ENCODE peak calls at places on chromosomes 7 and 10, in five cellular contexts. L, U, O, B and W are unnamed samples. For H3K4me1 and H3K27me3, the result is how much of the 10 kb centered on the place peaks cover.

GRCh38 chr7:13279854-13280435 is 592.5 kb downstream of the ARL4A start:
- DNase-seq in L (no peak), B (no peak), O (no peak), U (no peak), W (no peak)

GRCh38 chr10:31142026-31142425 is 110.4 kb upstream of the ZNF438 start:
- DNase-seq in L (no peak), O (no peak), U (no peak), B (no peak), W (no peak)

GRCh38 chr10:15864419-15864818 is 4.1 kb upstream of the MINDY3 start:
- DNase-seq in U (no peak), B (no peak), O (no peak), L (no peak), W (no peak)

GRCh38 chr10:59626523-59626869 is 83.2 kb downstream of the SLC16A9 start:
- DNase-seq in U (no peak), O (no peak), B (no peak), L (no peak), W (no peak)

GRCh38 chr10:6218692-6219493 is 16.2 kb downstream of the PFKFB3 start:
- DNase-seq in B (peak), L (no peak), O (no peak), U (no peak), W (no peak)

GRCh38 chr7:116557901-116558300 is 33.1 kb downstream of the CAV1 start:
- DNase-seq in B (no peak), L (no peak), U (no peak), O (no peak), W (no peak)

GRCh38 chr7:80412842-80413241 is 99.0 kb downstream of the GNAT3 start:
- DNase-seq in U (no peak), B (no peak), L (no peak), O (no peak), W (no peak)

GRCh38 chr10:36448760-36449681 is 676.4 kb upstream of the ANKRD30A start:
- DNase-seq in O (no peak), B (no peak), L (no peak), U (no peak), W (no peak)

GRCh38 chr7:108014200-108014599 is 11.2 kb upstream of the LAMB1 start:
- DNase-seq in L (no peak), U (no peak), B (no peak), O (no peak), W (no peak)

GRCh38 chr10:7826971-7827370 is 8.7 kb downstream of the TAF3 start:
- DNase-seq in B (no peak), L (no peak), O (no peak), U (no peak), W (peak)

GRCh38 chr10:97889461-97890265 is 40.0 kb downstream of the GOLGA7B start:
- DNase-seq in O (no peak), U (no peak), B (no peak), L (no peak), W (no peak)

GRCh38 chr7:69269756-69270155 is 328.5 kb upstream of the AUTS2 start:
- DNase-seq in O (no peak), U (no peak), B (no peak), L (no peak), W (no peak)

GRCh38 chr7:19455508-19456132 is 253.2 kb downstream of the POLR1F start:
- DNase-seq in B (no peak), L (no peak), U (no peak), O (no peak), W (no peak)

GRCh38 chr7:80659120-80660055 is 20.9 kb downstream of the CD36 start:
- DNase-seq in U (no peak), O (no peak), B (no peak), L (no peak), W (no peak)

GRCh38 chr7:133358728-133359127 is 105.8 kb downstream of the EXOC4 start:
- DNase-seq in B (no peak), L (no peak), U (no peak), O (no peak), W (no peak)

GRCh38 chr10:64598604-64599003 is 1077.4 kb downstream of the REEP3 start:
- DNase-seq in O (no peak), U (no peak), L (no peak), B (no peak), W (no peak)

GRCh38 chr10:7563770-7564169 is 103.0 kb downstream of the ITIH5 start:
- DNase-seq in U (no peak), B (no peak), O (no peak), L (no peak), W (no peak)

GRCh38 chr10:118953598-118953997 is 75.9 kb upstream of the NANOS1 start:
- DNase-seq in O (no peak), U (no peak), B (no peak), L (no peak), W (no peak)

GRCh38 chr7:98014830-98015229 is 24.8 kb upstream of the OCM2 start:
- DNase-seq in U (no peak), B (no peak), O (no peak), L (no peak), W (no peak)

GRCh38 chr7:130275826-130276291 is 9.2 kb downstream of the CPA2 start:
- DNase-seq in B (no peak), L (no peak), O (no peak), U (no peak), W (no peak)

GRCh38 chr10:3167611-3168330 is 4.8 kb downstream of the PITRM1 start:
- DNase-seq in U (no peak), B (no peak), O (no peak), L (no peak), W (no peak)

GRCh38 chr10:101444058-101444457 is 90.1 kb downstream of the BTRC start:
- DNase-seq in L (no peak), B (no peak), U (no peak), O (no peak), W (no peak)

GRCh38 chr10:130935051-130935450 is 376.5 kb downstream of the TCERG1L start:
- DNase-seq in B (no peak), O (no peak), U (no peak), L (no peak), W (peak)

GRCh38 chr7:128427289-128427891 is 17.6 kb upstream of the IMPDH1 start:
- DNase-seq in U (peak), B (no peak), O (no peak), L (no peak), W (no peak)

GRCh38 chr7:30923774-30924413 is 12.2 kb downstream of the AQP1 start:
- DNase-seq in B (peak), O (no peak), U (peak), L (peak), W (peak)

GRCh38 chr10:68212721-68213352 is 19.1 kb downstream of the ATOH7 start:
- DNase-seq in U (no peak), O (no peak), L (no peak), B (no peak), W (no peak)

GRCh38 chr7:137269240-137269639 is 74.3 kb downstream of the PTN start:
- DNase-seq in L (no peak), U (no peak), B (no peak), O (no peak), W (peak)

GRCh38 chr10:75542902-75543301 is 111.5 kb downstream of the LRMDA start:
- DNase-seq in O (no peak), L (peak), B (peak), U (peak), W (peak)

GRCh38 chr10:120738658-120739057 is 112.5 kb upstream of the WDR11 start:
- DNase-seq in L (no peak), B (no peak), U (no peak), O (no peak), W (no peak)

GRCh38 chr7:47573758-47574472 is 8.0 kb downstream of the TNS3 start:
- DNase-seq in O (no peak), B (no peak), L (no peak), U (no peak), W (no peak)

GRCh38 chr10:86334515-86335085 is 32.0 kb downstream of the GRID1 start:
- DNase-seq in U (no peak), L (no peak), O (no peak), B (peak), W (no peak)

GRCh38 chr10:59839576-59839975 is 66.8 kb downstream of the CCDC6 start:
- DNase-seq in B (no peak), U (no peak), L (no peak), O (no peak), W (no peak)

GRCh38 chr7:132402751-132403245 is 173.5 kb downstream of the PLXNA4 start:
- DNase-seq in B (peak), U (peak), L (no peak), O (no peak), W (peak)

GRCh38 chr7:47298636-47299035 is 283.3 kb downstream of the TNS3 start:
- DNase-seq in O (no peak), U (no peak), B (peak), L (no peak), W (no peak)

GRCh38 chr10:18377898-18378297 is 237.7 kb downstream of the CACNB2 start:
- DNase-seq in B (no peak), L (no peak), U (no peak), O (no peak), W (no peak)

GRCh38 chr10:33749042-33749441 is 414.6 kb upstream of the NRP1 start:
- DNase-seq in U (no peak), L (no peak), O (no peak), B (no peak), W (no peak)

GRCh38 chr7:94212160-94212559 is 182.5 kb upstream of the COL1A2 start:
- DNase-seq in U (no peak), L (no peak), O (no peak), B (no peak), W (no peak)

DNA sequence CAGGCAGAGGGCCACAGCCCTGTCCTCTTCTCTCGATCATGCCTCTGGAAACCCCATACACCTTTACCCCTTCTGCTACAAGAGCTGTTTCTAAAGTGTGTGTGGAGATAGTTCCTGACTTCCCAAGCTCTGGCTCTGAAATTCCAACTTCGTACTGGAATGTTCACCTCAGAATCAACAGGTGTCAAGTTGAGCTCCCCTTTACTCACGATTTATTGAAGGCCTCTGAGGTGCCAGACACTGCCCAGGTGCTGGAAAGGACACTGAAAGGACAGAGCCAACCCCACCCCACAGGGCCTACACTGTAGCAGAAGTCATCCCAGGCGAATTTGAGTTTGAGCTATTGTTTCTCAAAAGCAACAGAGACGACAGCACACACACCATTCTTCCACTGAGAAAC is 209.9 kb upstream of the FRMD4A start:
- DNase-seq in U (no peak), B (no peak), O (no peak), L (no peak), W (no peak)
- H3K4me1 ChIP-seq in U (under half), B (under half), O (under half), L (under half), W (under half)

GRCh38 chr7:157602156-157602555 is 265.4 kb downstream of the DNAJB6 start:
- DNase-seq in O (no peak), U (no peak), B (peak), L (no peak), W (no peak)

GRCh38 chr7:157601530-157601929 is 264.7 kb downstream of the DNAJB6 start:
- DNase-seq in B (peak), L (no peak), O (no peak), U (no peak), W (no peak)

GRCh38 chr7:157597562-157597961 is 260.8 kb downstream of the DNAJB6 start:
- DNase-seq in L (no peak), B (no peak), U (no peak), O (no peak), W (no peak)

GRCh38 chr7:157596471-157596870 is 259.7 kb downstream of the DNAJB6 start:
- DNase-seq in U (no peak), O (no peak), L (no peak), B (no peak), W (no peak)

GRCh38 chr7:157599491-157599890 is 262.7 kb downstream of the DNAJB6 start:
- DNase-seq in O (no peak), U (no peak), L (no peak), B (no peak), W (no peak)
- H3K27me3 ChIP-seq in O (under half), U (under half), L (under half), B (under half), W (under half)

DNA sequence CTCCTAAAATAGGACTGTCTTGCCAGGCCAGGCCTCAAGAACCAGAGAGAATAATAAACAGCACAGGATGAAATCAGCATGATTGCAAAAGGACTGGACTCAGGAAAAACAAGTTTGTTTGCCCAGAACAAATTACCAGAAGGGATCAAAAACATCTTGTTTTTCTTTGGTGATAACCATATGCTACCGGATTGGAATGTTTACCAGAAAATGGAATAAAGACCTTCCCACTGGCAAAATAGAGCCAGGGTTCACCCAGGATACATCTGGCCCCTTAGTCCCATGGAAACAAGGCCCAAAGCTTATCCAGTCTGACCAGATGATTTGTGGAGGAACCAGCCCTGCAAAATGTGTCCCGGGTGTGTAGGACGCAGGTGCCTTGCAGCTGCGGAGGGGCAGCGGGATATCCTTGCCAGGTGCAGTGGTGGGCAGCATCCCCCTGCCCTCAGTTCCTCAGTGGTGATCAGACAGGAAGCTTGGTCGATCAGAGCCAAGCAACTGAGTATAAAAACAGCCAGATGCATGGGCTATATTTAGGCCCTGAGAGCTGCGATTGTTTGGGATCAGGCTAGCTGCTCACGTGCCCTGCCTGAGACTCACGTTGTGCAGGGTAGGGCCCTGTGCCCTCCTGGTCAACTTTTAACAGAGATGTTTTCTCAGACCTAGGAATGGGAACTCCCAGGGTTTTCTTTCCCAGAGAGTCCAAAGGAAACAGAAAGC is 4.6 kb upstream of the ZNF22 start:
- DNase-seq in O (no peak), B (peak), L (no peak), U (peak), W (peak)
- TF ChIP-seq POLR2A in O (no peak), B (no peak), L (peak), U (no peak), W (no peak)

GRCh38 chr10:62016477-62017140 is 115.1 kb downstream of the ARID5B start:
- DNase-seq in B (no peak), U (no peak), O (no peak), L (no peak), W (no peak)
- H3K4me1 ChIP-seq in B (half or more), U (under half), O (under half), L (under half), W (under half)

GRCh38 chr7:92729172-92729571 is 107.2 kb downstream of the CDK6 start:
- DNase-seq in O (no peak), U (no peak), L (no peak), B (no peak), W (no peak)

GRCh38 chr7:92730808-92731207 is 105.6 kb downstream of the CDK6 start:
- DNase-seq in B (no peak), O (no peak), L (no peak), U (no peak), W (no peak)

GRCh38 chr7:92731327-92732063 is 104.9 kb downstream of the CDK6 start:
- DNase-seq in U (no peak), B (no peak), L (no peak), O (no peak), W (no peak)

GRCh38 chr7:92727755-92728154 is 108.6 kb downstream of the CDK6 start:
- DNase-seq in O (no peak), B (no peak), L (no peak), U (no peak), W (no peak)

GRCh38 chr7:92729751-92730150 is 106.6 kb downstream of the CDK6 start:
- DNase-seq in L (no peak), O (no peak), B (no peak), U (no peak), W (no peak)
- H3K27me3 ChIP-seq in L (under half), O (under half), B (under half), U (under half), W (under half)

GRCh38 chr10:82288461-82288881 is 413.5 kb downstream of the NRG3 start:
- DNase-seq in O (no peak), B (no peak), U (no peak), L (no peak), W (no peak)
- TF ChIP-seq POLR2A in O (no peak), B (no peak), U (no peak), L (no peak), W (no peak)

GRCh38 chr7:106049139-106049725 is 62.9 kb downstream of the SYPL1 start:
- DNase-seq in U (no peak), O (no peak), B (no peak), L (no peak), W (no peak)

GRCh38 chr7:106047818-106048490 is 64.2 kb downstream of the SYPL1 start:
- DNase-seq in L (no peak), U (no peak), B (no peak), O (no peak), W (no peak)

GRCh38 chr7:106047146-106047545 is 65.0 kb downstream of the SYPL1 start:
- DNase-seq in L (no peak), O (no peak), U (no peak), B (no peak), W (no peak)

GRCh38 chr7:106050002-106050742 is 61.9 kb downstream of the SYPL1 start:
- DNase-seq in L (no peak), U (peak), B (peak), O (no peak), W (peak)

GRCh38 chr7:106048621-106049020 is 63.5 kb downstream of the SYPL1 start:
- DNase-seq in B (no peak), O (no peak), L (no peak), U (no peak), W (no peak)
- H3K4me1 ChIP-seq in B (under half), O (under half), L (under half), U (under half), W (under half)

DNA sequence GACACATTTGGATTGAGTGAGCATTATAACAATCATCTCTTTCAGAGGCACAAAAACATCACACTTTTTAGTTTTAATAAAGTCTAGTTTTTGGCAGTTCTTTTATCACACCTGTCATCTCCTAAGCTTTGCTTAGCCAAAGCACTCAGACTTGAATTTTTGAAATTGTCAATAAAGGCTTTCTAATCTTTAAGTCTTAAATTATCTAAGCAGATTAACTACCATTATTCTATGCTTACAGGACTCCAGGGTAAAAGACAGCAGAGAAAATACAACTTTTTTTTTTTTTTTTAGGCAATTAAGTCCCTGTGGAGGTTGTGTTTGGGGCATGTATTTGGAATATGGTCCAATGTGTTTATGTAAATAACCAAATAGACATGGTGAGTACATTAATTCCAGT is 17.6 kb upstream of the DLX6 start:
- DNase-seq in U (no peak), L (no peak), B (no peak), O (no peak), W (no peak)
- H3K27me3 ChIP-seq in U (half or more), L (half or more), B (under half), O (under half), W (under half)